ENCODE peak calls at places on chromosome 11, in four cellular contexts. L is upper lobe of right lung, D is thyroid gland, F is kidney. A is an unnamed sample.

GRCh38 chr11:134037093-134037908 is 31.6 kb upstream of the JAM3 start:
- DNase-seq in L (peak; percentile 83), D (peak; percentile 86), F (peak; percentile 92), A (peak; percentile 32)

GRCh38 chr11:34299962-34300350 is 57.9 kb downstream of the ABTB2 start:
- DNase-seq in L (no peak), D (no peak), F (no peak), A (no peak)

GRCh38 chr11:36347384-36347906 is 51.4 kb downstream of the PRR5L start:
- DNase-seq in L (no peak), D (no peak), F (no peak), A (no peak)

GRCh38 chr11:10483174-10483573 is 28.1 kb downstream of the AMPD3 start:
- DNase-seq in L (no peak), D (no peak), F (no peak), A (no peak)

GRCh38 chr11:21552910-21553309 is 640.0 kb upstream of the ANO5 start:
- DNase-seq in L (no peak), D (no peak), F (no peak), A (no peak)

GRCh38 chr11:77214557-77214956 is 86.5 kb downstream of the MYO7A start:
- DNase-seq in L (peak; percentile 37), D (no peak), F (no peak), A (no peak)

GRCh38 chr11:2788751-2789140 is 89.0 kb upstream of the KCNQ1OT1 start:
- DNase-seq in L (peak; percentile 40), D (no peak), F (peak; percentile 65), A (no peak)

GRCh38 chr11:61577383-61578118 is 3.3 kb downstream of the SYT7 start:
- DNase-seq in L (no peak), D (peak; percentile 25), F (no peak), A (no peak)

GRCh38 chr11:23021287-23021863 is 161.1 kb upstream of the CCDC179 start:
- DNase-seq in L (no peak), D (peak; percentile 4), F (no peak), A (peak; percentile 21)

GRCh38 chr11:129442171-129442570 is 66.5 kb downstream of the BARX2 start:
- DNase-seq in L (no peak), D (no peak), F (no peak), A (no peak)

GRCh38 chr11:68325183-68325893 is 12.9 kb downstream of the LRP5 start:
- DNase-seq in L (no peak), D (no peak), F (no peak), A (no peak)

GRCh38 chr11:114060402-114061052 is 1.0 kb downstream of the ZBTB16 start:
- DNase-seq in L (peak; percentile 76), D (no peak), F (peak; percentile 85), A (no peak)

GRCh38 chr11:102139081-102139498 is 28.8 kb downstream of the YAP1 start:
- DNase-seq in L (no peak), D (no peak), F (no peak), A (peak; percentile 57)

GRCh38 chr11:70505761-70506657 is 107.7 kb downstream of the CTTN start:
- DNase-seq in L (peak; percentile 53), D (no peak), F (peak; percentile 61), A (no peak)

GRCh38 chr11:72665911-72666472 is 8.2 kb downstream of the PDE2A start:
- DNase-seq in L (no peak), D (no peak), F (no peak), A (no peak)

GRCh38 chr11:34176980-34177319 is 71.5 kb downstream of the NAT10 start:
- DNase-seq in L (no peak), D (no peak), F (no peak), A (no peak)

GRCh38 chr11:76615950-76616349 is 54.6 kb downstream of the LRRC32 start:
- DNase-seq in L (no peak), D (no peak), F (no peak), A (no peak)

GRCh38 chr11:128886401-128887119 is 4.6 kb upstream of the KCNJ5 start:
- DNase-seq in L (no peak), D (peak; percentile 26), F (no peak), A (no peak)

DNA sequence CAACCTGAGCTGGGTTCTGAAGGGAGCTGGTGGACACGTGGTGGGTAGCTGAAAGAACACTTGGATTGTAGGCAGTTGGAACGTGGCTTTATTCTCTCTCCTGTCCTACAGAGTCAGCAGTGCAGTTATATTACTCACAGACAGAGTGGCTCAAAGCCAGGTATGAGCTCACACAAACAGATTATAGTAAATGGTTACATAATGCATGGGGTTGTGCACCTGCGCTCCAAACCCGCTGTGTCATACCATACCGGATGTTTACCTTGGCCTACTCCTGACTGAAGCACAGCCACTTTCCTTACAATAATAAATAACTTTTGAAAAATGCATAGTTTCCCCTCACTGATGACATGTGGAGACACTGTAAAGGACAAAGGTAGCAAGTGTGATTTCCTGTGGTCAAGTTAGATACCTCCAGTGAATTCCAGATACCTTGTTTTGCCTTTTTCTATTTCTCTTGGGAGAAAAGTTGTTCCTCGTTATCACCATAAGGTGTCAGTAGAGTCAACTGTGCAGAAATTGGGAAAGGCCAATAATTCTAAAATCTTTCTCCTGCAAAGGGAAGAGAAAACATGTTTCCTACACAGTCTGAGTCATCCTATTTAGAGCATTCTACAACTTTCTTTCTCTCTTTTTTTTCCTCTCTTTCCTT is 13.5 kb downstream of the MS4A6A start:
- DNase-seq in L (no peak), D (no peak), F (no peak), A (no peak)
- TF ChIP-seq CTCF in L (peak; percentile 53), D (peak; percentile 11), F (peak; percentile 10), A (no peak)

GRCh38 chr11:126755494-126755893 is 245.1 kb downstream of the KIRREL3 start:
- DNase-seq in L (no peak), D (no peak), F (no peak), A (no peak)

GRCh38 chr11:126751242-126751641 is 249.3 kb downstream of the KIRREL3 start:
- DNase-seq in L (no peak), D (no peak), F (no peak), A (peak; percentile 76)

GRCh38 chr11:126754850-126755426 is 245.6 kb downstream of the KIRREL3 start:
- DNase-seq in L (no peak), D (no peak), F (no peak), A (no peak)

GRCh38 chr11:126756416-126756815 is 244.2 kb downstream of the KIRREL3 start:
- DNase-seq in L (no peak), D (no peak), F (no peak), A (no peak)

GRCh38 chr11:126753990-126754389 is 246.6 kb downstream of the KIRREL3 start:
- DNase-seq in L (no peak), D (no peak), F (no peak), A (no peak)
- H3K27ac ChIP-seq in L (no peak overlapping the region), D (no peak overlapping the region), F (no peak overlapping the region), A (no peak overlapping the region)

GRCh38 chr11:28108909-28109308 is 721 bp downstream of the METTL15 start:
- DNase-seq in L (no peak), D (no peak), F (no peak), A (no peak)

GRCh38 chr11:28107726-28108618 is at the start of the genes KIF18A and METTL15:
- DNase-seq in L (peak; percentile 100), D (peak; percentile 100), F (peak; percentile 100), A (peak; percentile 97)

GRCh38 chr11:28110839-28111235 is 2.6 kb downstream of the METTL15 start:
- DNase-seq in L (no peak), D (no peak), F (no peak), A (no peak)

GRCh38 chr11:28107331-28107725 is 628 bp downstream of the KIF18A start:
- DNase-seq in L (no peak), D (no peak), F (no peak), A (no peak)

GRCh38 chr11:28110108-28110838 is 2.1 kb downstream of the METTL15 start:
- DNase-seq in L (peak; percentile 87), D (peak; percentile 70), F (peak; percentile 88), A (peak; percentile 47)
- TF ChIP-seq CTCF in L (no peak), D (no peak), F (no peak), A (no peak)

GRCh38 chr11:11584937-11585336 is 36.9 kb downstream of the GALNT18 start:
- DNase-seq in L (no peak), D (no peak), F (no peak), A (no peak)

GRCh38 chr11:11588243-11588642 is 33.6 kb downstream of the GALNT18 start:
- DNase-seq in L (no peak), D (no peak), F (no peak), A (no peak)

GRCh38 chr11:11588890-11589289 is 32.9 kb downstream of the GALNT18 start:
- DNase-seq in L (no peak), D (no peak), F (no peak), A (no peak)

GRCh38 chr11:11586465-11586864 is 35.3 kb downstream of the GALNT18 start:
- DNase-seq in L (no peak), D (no peak), F (no peak), A (no peak)

DNA sequence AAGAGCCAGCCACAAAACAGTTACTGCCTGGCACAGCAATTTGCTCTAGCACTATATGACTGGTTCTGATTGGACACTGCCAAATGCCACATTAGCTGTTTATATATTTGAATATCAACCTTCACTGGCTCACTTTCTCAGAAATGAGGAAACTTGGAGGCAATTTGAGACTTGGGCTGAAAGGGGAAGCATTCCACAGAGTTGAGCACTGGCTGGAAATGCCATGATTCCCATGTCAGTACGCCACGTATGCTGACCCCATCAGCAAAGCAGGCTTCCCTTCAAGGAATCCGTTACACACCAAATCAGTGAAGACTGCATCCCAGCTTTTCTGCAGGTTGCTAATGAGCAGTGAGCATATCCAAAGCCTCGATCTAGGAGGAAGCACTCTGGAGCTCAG is 34.7 kb downstream of the GALNT18 start:
- DNase-seq in L (no peak), D (no peak), F (no peak), A (peak; percentile 68)
- H3K27ac ChIP-seq in L (peak overlapping the region; percentile 3), D (no peak overlapping the region), F (no peak overlapping the region), A (peak overlapping the region; percentile 77)

GRCh38 chr11:93013646-93014045 is 44.2 kb downstream of the MTNR1B start:
- DNase-seq in L (no peak), D (no peak), F (no peak), A (no peak)

GRCh38 chr11:93016595-93016994 is 47.1 kb downstream of the MTNR1B start:
- DNase-seq in L (no peak), D (no peak), F (no peak), A (no peak)

GRCh38 chr11:93020248-93021088 is 51.0 kb downstream of the MTNR1B start:
- DNase-seq in L (no peak), D (no peak), F (no peak), A (peak; percentile 79)

GRCh38 chr11:93017821-93018690 is 48.6 kb downstream of the MTNR1B start:
- DNase-seq in L (no peak), D (no peak), F (no peak), A (no peak)
- TF ChIP-seq CTCF in L (no peak), D (no peak), F (no peak), A (no peak)